ENCODE peak calls at places on chromosomes 5 and 9, in seven cellular contexts. A is CD4-positive, CD25-positive, alpha-beta regulatory T cell; N is ovary; R is effector memory CD4-positive, alpha-beta T cell; Z is GM23248; J is CD8-positive, alpha-beta T cell; L is adipocyte. K is an unnamed sample.

GRCh38 chr5:142915840-142916424 is 145.8 kb downstream of the ARHGAP26 start:
- DNase-seq in R (no peak), A (no peak), N (no peak), Z (peak; percentile 43), L (no peak), J (no peak), K (no peak)

GRCh38 chr9:87567566-87567965 is 69.9 kb downstream of the DAPK1 start:
- DNase-seq in N (no peak), R (no peak), L (no peak), Z (peak; percentile 60), J (no peak), A (no peak), K (no peak)

GRCh38 chr9:27474350-27474749 is 49.7 kb upstream of the IFNK start:
- DNase-seq in R (no peak), Z (no peak), N (no peak), L (no peak), J (no peak), A (no peak), K (no peak)

GRCh38 chr9:35726876-35727438 is 5.0 kb downstream of the TLN1 start:
- DNase-seq in L (peak; percentile 74), Z (peak; percentile 66), A (peak; percentile 51), N (no peak), J (no peak), R (no peak), K (no peak)

GRCh38 chr9:21171351-21171750 is 4.9 kb upstream of the IFNA21 start:
- DNase-seq in R (no peak), J (no peak), A (no peak), N (no peak), L (no peak), Z (no peak), K (no peak)

GRCh38 chr5:176535101-176535654 is 2.0 kb downstream of the RNF44 start:
- DNase-seq in L (no peak), A (peak; percentile 40), J (no peak), N (no peak), R (peak; percentile 23), Z (peak; percentile 56), K (no peak)

GRCh38 chr9:100074093-100074492 is 24.7 kb downstream of the ERP44 start:
- DNase-seq in A (no peak), R (no peak), J (no peak), L (no peak), Z (no peak), N (no peak), K (no peak)

GRCh38 chr9:124897570-124898460 is 35.9 kb downstream of the ARPC5L start:
- DNase-seq in J (no peak), Z (no peak), N (peak; percentile 4), R (no peak), L (no peak), A (no peak), K (no peak)

GRCh38 chr5:1380011-1380817 is 35.3 kb upstream of the CLPTM1L start:
- DNase-seq in R (peak; percentile 7), L (peak; percentile 24), J (peak; percentile 46), Z (peak; percentile 62), N (peak; percentile 59), A (peak; percentile 66), K (peak; percentile 23)

GRCh38 chr9:78295177-78295575 is 1.7 kb upstream of the PSAT1 start:
- DNase-seq in A (no peak), N (no peak), Z (no peak), J (no peak), R (no peak), L (no peak), K (no peak)

GRCh38 chr5:43192558-43193170 is 639 bp downstream of the NIM1K start:
- DNase-seq in N (peak; percentile 55), A (peak; percentile 29), R (no peak), L (peak; percentile 70), J (no peak), Z (peak; percentile 74), K (no peak)

GRCh38 chr5:41794478-41794877 is 75.7 kb downstream of the OXCT1 start:
- DNase-seq in Z (peak; percentile 96), J (no peak), A (no peak), L (peak; percentile 95), R (no peak), N (no peak), K (no peak)

GRCh38 chr5:171956870-171957501 is 49.5 kb downstream of the FBXW11 start:
- DNase-seq in Z (no peak), A (no peak), N (no peak), R (no peak), L (no peak), J (no peak), K (no peak)

GRCh38 chr5:171963416-171963815 is 43.0 kb downstream of the FBXW11 start:
- DNase-seq in L (no peak), A (no peak), Z (no peak), J (no peak), N (no peak), R (no peak), K (no peak)

GRCh38 chr5:171965740-171966139 is 40.7 kb downstream of the FBXW11 start:
- DNase-seq in Z (no peak), N (no peak), R (no peak), A (no peak), J (no peak), L (no peak), K (no peak)

GRCh38 chr5:171957591-171958251 is 48.7 kb downstream of the FBXW11 start:
- DNase-seq in A (peak; percentile 9), J (no peak), L (no peak), N (no peak), Z (no peak), R (no peak), K (peak; percentile 55)

DNA sequence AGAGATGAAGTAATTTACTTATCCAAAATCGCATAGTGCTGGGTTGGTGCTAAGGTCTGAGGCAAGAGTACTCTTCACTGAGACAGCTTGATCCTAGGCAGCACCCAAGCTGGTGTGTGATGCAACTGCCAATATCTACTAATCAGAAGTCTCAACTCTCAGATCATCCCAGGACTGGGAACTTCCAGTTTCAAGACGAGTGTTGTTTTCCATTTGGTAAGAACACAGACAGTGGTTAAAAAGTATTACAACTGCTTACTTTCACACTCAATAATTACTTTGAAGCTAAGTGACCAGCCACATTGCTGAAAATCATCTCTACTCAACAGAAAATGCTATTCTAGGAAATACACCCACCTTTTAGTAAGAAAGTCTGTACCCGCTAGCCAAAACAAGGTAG is 45.3 kb downstream of the FBXW11 start:
- DNase-seq in A (no peak), L (peak; percentile 33), R (no peak), Z (no peak), J (no peak), N (no peak), K (no peak)
- H3K4me1 ChIP-seq in A (peaks cover 47% of the 10 kb centered on the region), L (peaks cover 28% of the 10 kb centered on the region), R (peaks cover 19% of the 10 kb centered on the region), Z (peaks cover 22% of the 10 kb centered on the region), J (peaks cover 45% of the 10 kb centered on the region), N (peaks cover 15% of the 10 kb centered on the region), K (no peaks in the 10 kb centered on the region)

DNA sequence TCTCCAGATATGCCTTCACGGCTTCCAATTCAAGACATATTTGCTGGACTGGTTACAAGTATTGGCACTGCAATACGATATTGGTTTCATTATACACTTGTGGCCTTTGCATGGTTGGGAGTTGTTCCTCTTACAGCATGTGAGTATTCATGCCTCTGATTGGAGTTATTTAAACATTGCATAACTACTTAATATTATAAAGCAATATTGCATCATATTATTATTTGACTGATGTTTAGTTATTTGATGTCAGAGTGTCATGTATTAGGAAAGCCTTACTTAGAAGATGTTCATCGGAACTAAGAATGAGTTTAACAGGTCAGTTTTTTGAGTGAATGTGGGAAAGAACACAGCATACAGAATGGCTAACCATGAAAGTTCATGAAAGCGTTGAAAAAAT is 28.3 kb downstream of the MARCHF6 start:
- DNase-seq in A (no peak), R (no peak), L (no peak), J (no peak), Z (no peak), N (no peak), K (no peak)
- H3K36me3 ChIP-seq in A (peaks cover 54% of the 10 kb centered on the region), R (peaks cover 27% of the 10 kb centered on the region), L (peaks cover 44% of the 10 kb centered on the region), J (peaks cover 12% of the 10 kb centered on the region), Z (peaks cover 35% of the 10 kb centered on the region), N (no peaks in the 10 kb centered on the region), K (no peaks in the 10 kb centered on the region)

GRCh38 chr9:136996361-136997281 is at the start of gene CLIC3:
- DNase-seq in A (no peak), J (peak; percentile 43), Z (peak; percentile 69), N (no peak), L (no peak), R (peak; percentile 53), K (peak; percentile 37)
- H3K4me1 ChIP-seq in A (peaks cover 63% of the 10 kb centered on the region), J (peaks cover 56% of the 10 kb centered on the region), Z (peaks cover 26% of the 10 kb centered on the region), N (peaks cover 14% of the 10 kb centered on the region), L (peaks cover 39% of the 10 kb centered on the region), R (peaks cover 61% of the 10 kb centered on the region), K (peaks cover 27% of the 10 kb centered on the region)

DNA sequence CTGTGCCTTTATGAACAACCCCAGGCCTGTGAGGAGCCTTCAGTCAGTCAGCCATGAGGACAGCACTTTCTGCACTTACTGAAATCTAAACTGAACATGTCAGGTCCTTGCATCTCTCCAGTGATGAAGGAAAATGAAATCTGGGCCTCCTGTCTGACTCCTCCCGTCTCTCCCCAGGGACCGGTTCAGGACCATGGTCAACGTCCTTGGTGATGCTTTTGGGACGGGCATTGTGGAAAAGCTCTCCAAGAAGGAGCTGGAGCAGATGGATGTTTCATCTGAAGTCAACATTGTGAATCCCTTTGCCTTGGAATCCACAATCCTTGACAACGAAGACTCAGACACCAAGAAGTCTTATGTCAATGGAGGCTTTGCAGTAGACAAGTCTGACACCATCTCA is 77.0 kb upstream of the PLPP6 start:
- DNase-seq in J (no peak), A (no peak), L (no peak), N (no peak), R (no peak), Z (peak; percentile 12), K (no peak)
- H3K36me3 ChIP-seq in J (no peaks in the 10 kb centered on the region), A (no peaks in the 10 kb centered on the region), L (peaks cover 51% of the 10 kb centered on the region), N (no peaks in the 10 kb centered on the region), R (no peaks in the 10 kb centered on the region), Z (peaks cover 29% of the 10 kb centered on the region), K (no peaks in the 10 kb centered on the region)

GRCh38 chr5:154756871-154757646 is 1.9 kb downstream of the LARP1 start:
- DNase-seq in L (peak; percentile 78), J (peak; percentile 18), R (peak; percentile 23), N (peak; percentile 74), A (peak; percentile 35), Z (peak; percentile 67), K (no peak)
- H3K4me1 ChIP-seq in L (peaks cover 57% of the 10 kb centered on the region), J (peaks cover 53% of the 10 kb centered on the region), R (peaks cover 45% of the 10 kb centered on the region), N (peaks cover 17% of the 10 kb centered on the region), A (peaks cover 50% of the 10 kb centered on the region), Z (peaks cover 50% of the 10 kb centered on the region), K (peaks cover 24% of the 10 kb centered on the region)

DNA sequence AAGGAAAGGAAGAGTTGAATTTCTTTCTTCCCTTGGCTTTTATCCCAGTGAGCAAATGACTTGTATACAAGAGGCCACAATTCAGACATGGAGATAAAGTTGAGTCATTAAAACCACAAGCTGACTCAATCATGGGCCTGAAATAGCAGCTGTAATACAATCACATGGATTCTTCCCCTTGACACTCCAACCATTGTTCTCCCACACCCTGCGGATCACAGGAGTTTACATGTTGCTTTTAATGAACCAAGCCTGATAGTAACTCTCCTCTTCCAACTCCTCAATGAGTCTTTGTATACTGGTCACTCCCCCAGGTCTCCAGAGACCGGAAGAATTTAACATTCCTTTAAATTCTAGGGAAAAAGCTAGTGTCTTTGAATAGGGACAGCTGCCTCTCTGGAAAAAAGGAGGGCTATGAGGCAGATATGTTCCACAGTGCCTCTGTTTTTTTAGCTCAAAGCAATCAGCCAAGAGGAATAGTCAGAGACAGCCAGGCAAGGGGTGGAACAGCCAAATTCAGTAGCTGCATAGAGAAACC is 32.4 kb downstream of the PCDHGC5 start:
- DNase-seq in N (no peak), A (no peak), R (no peak), Z (peak; percentile 98), L (peak; percentile 96), J (no peak), K (no peak)
- H3K36me3 ChIP-seq in N (no peaks in the 10 kb centered on the region), A (peaks cover 98% of the 10 kb centered on the region), R (peaks cover 96% of the 10 kb centered on the region), Z (peaks cover 4% of the 10 kb centered on the region), L (no peaks in the 10 kb centered on the region), J (peaks cover 60% of the 10 kb centered on the region), K (no peaks in the 10 kb centered on the region)

K was measured in breast epithelium.